ENCODE peak calls at places on chromosomes 12 and 14, in five cellular contexts. O, H, G, R and D are unnamed samples.

GRCh38 chr14:54173782-54174181 is 217.2 kb upstream of the BMP4 start:
- DNase-seq in O (no peak), H (no peak), G (no peak), R (no peak), D (no peak)

GRCh38 chr12:24853588-24853987 is 95.3 kb downstream of the BCAT1 start:
- DNase-seq in O (no peak), H (peak; percentile 24), G (no peak), R (peak; percentile 88), D (no peak)

GRCh38 chr14:100140452-100141132 is 18.9 kb downstream of the DEGS2 start:
- DNase-seq in O (no peak), H (no peak), G (no peak), R (no peak), D (no peak)

GRCh38 chr14:104557086-104557485 is 22.5 kb upstream of the C14orf180 start:
- DNase-seq in O (no peak), H (no peak), G (no peak), R (no peak), D (no peak)

GRCh38 chr12:82955020-82955419 is 268.3 kb downstream of the TMTC2 start:
- DNase-seq in O (no peak), H (no peak), G (no peak), R (no peak), D (no peak)

GRCh38 chr12:92421701-92422100 is 276.1 kb upstream of the BTG1 start:
- DNase-seq in O (no peak), H (no peak), G (no peak), R (peak; percentile 51), D (no peak)

GRCh38 chr12:97960741-97961608 is 498.4 kb downstream of the RMST start:
- DNase-seq in O (no peak), H (no peak), G (peak; percentile 35), R (no peak), D (no peak)

GRCh38 chr12:69739287-69740191 is 879 bp downstream of the RAB3IP start:
- DNase-seq in O (no peak), H (peak; percentile 7), G (peak; percentile 71), R (no peak), D (peak; percentile 29)

GRCh38 chr14:64337901-64338615 is 43.9 kb upstream of the ESR2 start:
- DNase-seq in O (peak; percentile 70), H (peak; percentile 37), G (peak; percentile 33), R (peak; percentile 66), D (peak; percentile 53)

GRCh38 chr12:122422769-122423257 is 344 bp upstream of the CLIP1 start:
- DNase-seq in O (no peak), H (no peak), G (peak; percentile 39), R (peak; percentile 50), D (no peak)

GRCh38 chr12:48104531-48104930 is 1.3 kb downstream of the SENP1 start:
- DNase-seq in O (no peak), H (no peak), G (no peak), R (no peak), D (no peak)

GRCh38 chr12:19194963-19195362 is 65.4 kb downstream of the PLEKHA5 start:
- DNase-seq in O (no peak), H (no peak), G (no peak), R (no peak), D (no peak)

GRCh38 chr14:51547260-51547659 is 104.5 kb upstream of the FRMD6 start:
- DNase-seq in O (no peak), H (peak; percentile 97), G (no peak), R (peak; percentile 100), D (no peak)

GRCh38 chr14:85601246-85601645 is 71.3 kb downstream of the FLRT2 start:
- DNase-seq in O (peak; percentile 60), H (no peak), G (no peak), R (no peak), D (no peak)

GRCh38 chr12:97177482-97177881 is 270.4 kb downstream of the NEDD1 start:
- DNase-seq in O (no peak), H (no peak), G (no peak), R (no peak), D (no peak)

GRCh38 chr12:106774808-106775524 is 484 bp downstream of the RIC8B start:
- DNase-seq in O (no peak), H (peak; percentile 19), G (peak; percentile 43), R (no peak), D (no peak)

GRCh38 chr12:25557830-25558436 is 4.8 kb upstream of the LMNTD1 start:
- DNase-seq in O (no peak), H (no peak), G (peak; percentile 8), R (peak; percentile 64), D (no peak)

GRCh38 chr12:20451759-20452158 is 83.4 kb downstream of the PDE3A start:
- DNase-seq in O (no peak), H (no peak), G (no peak), R (peak; percentile 39), D (no peak)

GRCh38 chr14:64549805-64550538 is at the start of gene PPP1R36:
- DNase-seq in O (peak; percentile 37), H (no peak), G (peak; percentile 61), R (no peak), D (peak; percentile 59)

GRCh38 chr14:36505892-36506731 is 13.9 kb downstream of the NKX2-1 start:
- DNase-seq in O (peak; percentile 74), H (no peak), G (peak; percentile 25), R (no peak), D (no peak)

GRCh38 chr14:22271838-22272237 is 317.2 kb downstream of the DAD1 start:
- DNase-seq in O (no peak), H (no peak), G (no peak), R (no peak), D (no peak)

GRCh38 chr12:109731806-109732205 is 18.2 kb downstream of the FAM222A start:
- DNase-seq in O (no peak), H (no peak), G (no peak), R (no peak), D (no peak)

GRCh38 chr12:76762556-76762955 is 1.4 kb upstream of the ZDHHC17 start:
- DNase-seq in O (no peak), H (no peak), G (no peak), R (no peak), D (no peak)

GRCh38 chr14:104429291-104429861 is 150.2 kb upstream of the C14orf180 start:
- DNase-seq in O (no peak), H (no peak), G (no peak), R (no peak), D (peak; percentile 39)

GRCh38 chr12:124557518-124558223 is 9.7 kb downstream of the NCOR2 start:
- DNase-seq in O (peak; percentile 46), H (no peak), G (no peak), R (no peak), D (no peak)

GRCh38 chr12:79414252-79414651 is 276.5 kb downstream of the PAWR start:
- DNase-seq in O (no peak), H (no peak), G (no peak), R (no peak), D (no peak)

GRCh38 chr14:104109121-104109541 is 23.6 kb downstream of the ASPG start:
- DNase-seq in O (no peak), H (no peak), G (no peak), R (no peak), D (no peak)

GRCh38 chr12:57226588-57227314 is 2.8 kb upstream of the SHMT2 start:
- DNase-seq in O (no peak), H (no peak), G (no peak), R (no peak), D (no peak)